ENCODE peak calls at places on chromosomes 1 and 21, in eight cellular contexts. One of them, this sample, is unnamed.

GRCh38 chr1:43978551-43979260 is at the start of gene B4GALT2:
- DNase-seq in keratinocyte: no peak
- DNase-seq in endothelial cell: peak
- DNase-seq in iris pigment epithelial cell: peak
- DNase-seq in activated CD8-positive, alpha-beta memory T cell treated with anti-CD3 and anti-CD28 coated beads, Interleukin-2, amount 10 ng/mL, durations not matched to agents 7 days and 5 days: peak
- DNase-seq in LoVo: peak
- DNase-seq in upper lobe of right lung: peak
- DNase-seq in effector memory CD8-positive, alpha-beta T cell: peak
- DNase-seq in this sample: no peak

GRCh38 chr1:209651148-209651547 is 1.1 kb downstream of the LAMB3 start:
- DNase-seq in keratinocyte: peak
- DNase-seq in endothelial cell: no peak
- DNase-seq in iris pigment epithelial cell: peak
- DNase-seq in activated CD8-positive, alpha-beta memory T cell treated with anti-CD3 and anti-CD28 coated beads, Interleukin-2, amount 10 ng/mL, durations not matched to agents 7 days and 5 days: peak
- DNase-seq in LoVo: peak
- DNase-seq in upper lobe of right lung: peak
- DNase-seq in effector memory CD8-positive, alpha-beta T cell: peak
- DNase-seq in this sample: peak

GRCh38 chr1:111599781-111600180 is 19.8 kb upstream of the RAP1A start:
- DNase-seq in keratinocyte: no peak
- DNase-seq in endothelial cell: no peak
- DNase-seq in iris pigment epithelial cell: no peak
- DNase-seq in activated CD8-positive, alpha-beta memory T cell treated with anti-CD3 and anti-CD28 coated beads, Interleukin-2, amount 10 ng/mL, durations not matched to agents 7 days and 5 days: no peak
- DNase-seq in LoVo: no peak
- DNase-seq in upper lobe of right lung: no peak
- DNase-seq in effector memory CD8-positive, alpha-beta T cell: no peak
- DNase-seq in this sample: no peak

GRCh38 chr1:42430286-42430685 is 25.5 kb downstream of the ZMYND12 start:
- DNase-seq in keratinocyte: no peak
- DNase-seq in endothelial cell: no peak
- DNase-seq in iris pigment epithelial cell: no peak
- DNase-seq in activated CD8-positive, alpha-beta memory T cell treated with anti-CD3 and anti-CD28 coated beads, Interleukin-2, amount 10 ng/mL, durations not matched to agents 7 days and 5 days: no peak
- DNase-seq in LoVo: no peak
- DNase-seq in upper lobe of right lung: no peak
- DNase-seq in effector memory CD8-positive, alpha-beta T cell: no peak
- DNase-seq in this sample: no peak

GRCh38 chr1:115753830-115754229 is 14.7 kb downstream of the CASQ2 start:
- DNase-seq in keratinocyte: no peak
- DNase-seq in endothelial cell: no peak
- DNase-seq in iris pigment epithelial cell: no peak
- DNase-seq in activated CD8-positive, alpha-beta memory T cell treated with anti-CD3 and anti-CD28 coated beads, Interleukin-2, amount 10 ng/mL, durations not matched to agents 7 days and 5 days: no peak
- DNase-seq in LoVo: no peak
- DNase-seq in upper lobe of right lung: no peak
- DNase-seq in effector memory CD8-positive, alpha-beta T cell: no peak
- DNase-seq in this sample: no peak

GRCh38 chr1:164644774-164645634 is 86.0 kb downstream of the PBX1 start:
- DNase-seq in keratinocyte: no peak
- DNase-seq in endothelial cell: no peak
- DNase-seq in iris pigment epithelial cell: peak
- DNase-seq in activated CD8-positive, alpha-beta memory T cell treated with anti-CD3 and anti-CD28 coated beads, Interleukin-2, amount 10 ng/mL, durations not matched to agents 7 days and 5 days: no peak
- DNase-seq in LoVo: no peak
- DNase-seq in upper lobe of right lung: no peak
- DNase-seq in effector memory CD8-positive, alpha-beta T cell: no peak
- DNase-seq in this sample: no peak

GRCh38 chr21:42609806-42610205 is 43.6 kb upstream of the PDE9A start:
- DNase-seq in keratinocyte: no peak
- DNase-seq in endothelial cell: no peak
- DNase-seq in iris pigment epithelial cell: no peak
- DNase-seq in activated CD8-positive, alpha-beta memory T cell treated with anti-CD3 and anti-CD28 coated beads, Interleukin-2, amount 10 ng/mL, durations not matched to agents 7 days and 5 days: peak
- DNase-seq in LoVo: no peak
- DNase-seq in upper lobe of right lung: peak
- DNase-seq in effector memory CD8-positive, alpha-beta T cell: no peak
- DNase-seq in this sample: no peak

GRCh38 chr1:178931843-178932551 is 61.1 kb upstream of the ANGPTL1 start:
- DNase-seq in keratinocyte: no peak
- DNase-seq in endothelial cell: no peak
- DNase-seq in iris pigment epithelial cell: peak
- DNase-seq in activated CD8-positive, alpha-beta memory T cell treated with anti-CD3 and anti-CD28 coated beads, Interleukin-2, amount 10 ng/mL, durations not matched to agents 7 days and 5 days: no peak
- DNase-seq in LoVo: no peak
- DNase-seq in upper lobe of right lung: no peak
- DNase-seq in effector memory CD8-positive, alpha-beta T cell: no peak
- DNase-seq in this sample: no peak

GRCh38 chr1:223659711-223660110 is 5.8 kb downstream of the CAPN8 start:
- DNase-seq in keratinocyte: no peak
- DNase-seq in endothelial cell: no peak
- DNase-seq in iris pigment epithelial cell: no peak
- DNase-seq in activated CD8-positive, alpha-beta memory T cell treated with anti-CD3 and anti-CD28 coated beads, Interleukin-2, amount 10 ng/mL, durations not matched to agents 7 days and 5 days: no peak
- DNase-seq in LoVo: no peak
- DNase-seq in upper lobe of right lung: no peak
- DNase-seq in effector memory CD8-positive, alpha-beta T cell: no peak
- DNase-seq in this sample: no peak

GRCh38 chr1:8425150-8425780 is 107.4 kb downstream of the SLC45A1 start:
- DNase-seq in keratinocyte: no peak
- DNase-seq in endothelial cell: no peak
- DNase-seq in iris pigment epithelial cell: no peak
- DNase-seq in activated CD8-positive, alpha-beta memory T cell treated with anti-CD3 and anti-CD28 coated beads, Interleukin-2, amount 10 ng/mL, durations not matched to agents 7 days and 5 days: no peak
- DNase-seq in LoVo: no peak
- DNase-seq in upper lobe of right lung: no peak
- DNase-seq in effector memory CD8-positive, alpha-beta T cell: no peak
- DNase-seq in this sample: no peak

GRCh38 chr1:183180634-183181056 is 5.4 kb upstream of the LAMC2 start:
- DNase-seq in keratinocyte: no peak
- DNase-seq in endothelial cell: peak
- DNase-seq in iris pigment epithelial cell: peak
- DNase-seq in activated CD8-positive, alpha-beta memory T cell treated with anti-CD3 and anti-CD28 coated beads, Interleukin-2, amount 10 ng/mL, durations not matched to agents 7 days and 5 days: no peak
- DNase-seq in LoVo: no peak
- DNase-seq in upper lobe of right lung: no peak
- DNase-seq in effector memory CD8-positive, alpha-beta T cell: no peak
- DNase-seq in this sample: no peak

GRCh38 chr1:99441234-99442095 is 177.2 kb downstream of the PLPPR4 start:
- DNase-seq in keratinocyte: no peak
- DNase-seq in endothelial cell: no peak
- DNase-seq in iris pigment epithelial cell: peak
- DNase-seq in activated CD8-positive, alpha-beta memory T cell treated with anti-CD3 and anti-CD28 coated beads, Interleukin-2, amount 10 ng/mL, durations not matched to agents 7 days and 5 days: no peak
- DNase-seq in LoVo: peak
- DNase-seq in upper lobe of right lung: no peak
- DNase-seq in effector memory CD8-positive, alpha-beta T cell: no peak
- DNase-seq in this sample: peak

This sample was measured in GDM1.